ENCODE peak calls at places on chromosomes 4 and X, in five cellular contexts. X, W, T, G and K are unnamed samples.

GRCh38 chr4:141158219-141158618 is 24.9 kb upstream of the RNF150 start:
- DNase-seq in X (peak), W (no peak), T (no peak), G (peak), K (peak)

GRCh38 chrX:132037479-132037993 is 14.4 kb downstream of the STK26 start:
- DNase-seq in X (no peak), W (no peak), T (no peak), G (no peak), K (no peak)

GRCh38 chr4:142194905-142195304 is 558.5 kb downstream of the IL15 start:
- DNase-seq in X (peak), W (no peak), T (no peak), G (peak), K (peak)

GRCh38 chrX:106278951-106279350 is 110.8 kb downstream of the PWWP3B start:
- DNase-seq in X (peak), W (no peak), T (no peak), G (peak), K (no peak)

GRCh38 chr4:13980317-13980716 is 352.8 kb upstream of the BOD1L1 start:
- DNase-seq in X (peak), W (no peak), T (no peak), G (peak), K (peak)

GRCh38 chr4:108375434-108375833 is 206.7 kb upstream of the LEF1 start:
- DNase-seq in X (no peak), W (no peak), T (no peak), G (no peak), K (no peak)

GRCh38 chrX:149060921-149061320 is 444.2 kb downstream of the IDS start:
- DNase-seq in X (peak), W (no peak), T (no peak), G (peak), K (no peak)

GRCh38 chr4:177052211-177052725 is 257.4 kb upstream of the NEIL3 start:
- DNase-seq in X (no peak), W (no peak), T (no peak), G (no peak), K (no peak)

GRCh38 chrX:71809886-71810285 is 46.7 kb downstream of the CXorf49B start:
- DNase-seq in X (peak), W (no peak), T (no peak), G (no peak), K (no peak)

GRCh38 chr4:18676136-18676922 is 654.8 kb upstream of the LCORL start:
- DNase-seq in X (peak), W (no peak), T (no peak), G (no peak), K (no peak)

GRCh38 chr4:59553739-59554126 is 1646.4 kb upstream of the ADGRL3 start:
- DNase-seq in X (peak), W (no peak), T (no peak), G (peak), K (no peak)

GRCh38 chr4:41142946-41143720 is 71.2 kb downstream of the APBB2 start:
- DNase-seq in X (peak), W (peak), T (no peak), G (peak), K (peak)

GRCh38 chr4:82839624-82840023 is 41.0 kb upstream of the SCD5 start:
- DNase-seq in X (peak), W (no peak), T (no peak), G (no peak), K (peak)

GRCh38 chrX:155094468-155095061 is 23.3 kb downstream of the BRCC3 start:
- DNase-seq in X (peak), W (no peak), T (no peak), G (peak), K (peak)

GRCh38 chr4:119315036-119315435 is 6.9 kb downstream of the FABP2 start:
- DNase-seq in X (no peak), W (no peak), T (no peak), G (no peak), K (peak)

GRCh38 chr4:10108818-10109783 is 7.5 kb downstream of the WDR1 start:
- DNase-seq in X (peak), W (no peak), T (no peak), G (no peak), K (peak)

GRCh38 chrX:153598541-153599191 is at the start of gene CCNQ:
- DNase-seq in X (peak), W (no peak), T (peak), G (peak), K (peak)

GRCh38 chr4:125762537-125762936 is 447.8 kb downstream of the FAT4 start:
- DNase-seq in X (no peak), W (no peak), T (no peak), G (no peak), K (no peak)

GRCh38 chr4:5969777-5970176 is 48.5 kb downstream of the C4orf50 start:
- DNase-seq in X (no peak), W (no peak), T (no peak), G (no peak), K (no peak)

GRCh38 chr4:174358823-174359222 is 75.1 kb downstream of the CEP44 start:
- DNase-seq in X (peak), W (no peak), T (no peak), G (peak), K (peak)

GRCh38 chrX:13716455-13716854 is 18.0 kb downstream of the TRAPPC2 start:
- DNase-seq in X (no peak), W (no peak), T (no peak), G (no peak), K (no peak)

GRCh38 chr4:151409470-151410313 is 716 bp downstream of the FHIP1A start:
- DNase-seq in X (no peak), W (no peak), T (peak), G (peak), K (no peak)

GRCh38 chr4:22235798-22236197 is 280.1 kb downstream of the ADGRA3 start:
- DNase-seq in X (no peak), W (peak), T (no peak), G (no peak), K (no peak)

GRCh38 chrX:68462653-68463052 is 29.4 kb upstream of the OPHN1 start:
- DNase-seq in X (peak), W (no peak), T (no peak), G (peak), K (peak)

GRCh38 chr4:168710353-168710946 is 213.6 kb downstream of the PALLD start:
- DNase-seq in X (peak), W (no peak), T (no peak), G (peak), K (peak)

GRCh38 chrX:12977761-12978204 is 2.9 kb downstream of the TMSB4X start:
- DNase-seq in X (no peak), W (no peak), T (no peak), G (no peak), K (no peak)

GRCh38 chr4:18020671-18021469 is 685 bp downstream of the LCORL start:
- DNase-seq in X (peak), W (peak), T (peak), G (peak), K (peak)

DNA sequence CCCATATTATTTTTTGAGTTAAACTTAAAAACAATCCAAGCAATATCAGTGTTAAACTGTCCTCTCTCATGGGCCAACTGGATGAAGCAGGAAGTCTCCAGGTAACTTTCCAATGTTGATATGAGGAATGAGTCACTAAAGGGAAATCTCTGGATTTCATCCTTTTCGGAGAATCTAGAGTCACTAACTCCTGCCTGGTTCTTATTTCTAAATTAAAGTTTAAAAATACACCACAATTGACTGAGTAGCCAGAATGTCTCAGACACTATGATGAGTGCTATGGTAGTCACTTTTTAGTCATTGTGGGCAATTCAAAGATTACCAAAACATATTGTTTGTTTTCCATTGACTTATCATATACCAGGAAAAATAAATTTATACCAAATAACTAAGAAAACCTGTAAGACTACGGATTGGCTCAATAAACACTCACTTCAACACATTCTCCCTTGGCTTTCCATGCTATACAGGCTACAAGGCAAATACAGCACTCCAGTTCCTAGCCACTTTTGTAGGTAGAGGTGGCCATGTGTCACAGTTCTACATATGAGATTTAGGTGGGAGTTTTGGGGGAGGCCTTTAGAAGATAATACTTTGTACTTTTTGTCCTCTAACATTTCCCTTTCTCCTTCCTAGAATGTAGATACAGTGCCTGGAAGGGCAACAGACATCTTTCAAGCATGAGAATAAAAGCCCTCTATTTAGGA is 8.6 kb downstream of the SLC9B2 start:
- DNase-seq in X (peak), W (no peak), T (no peak), G (no peak), K (peak)
- TF ChIP-seq CTCF in X (no peak), W (no peak), T (no peak), G (no peak), K (no peak)

DNA sequence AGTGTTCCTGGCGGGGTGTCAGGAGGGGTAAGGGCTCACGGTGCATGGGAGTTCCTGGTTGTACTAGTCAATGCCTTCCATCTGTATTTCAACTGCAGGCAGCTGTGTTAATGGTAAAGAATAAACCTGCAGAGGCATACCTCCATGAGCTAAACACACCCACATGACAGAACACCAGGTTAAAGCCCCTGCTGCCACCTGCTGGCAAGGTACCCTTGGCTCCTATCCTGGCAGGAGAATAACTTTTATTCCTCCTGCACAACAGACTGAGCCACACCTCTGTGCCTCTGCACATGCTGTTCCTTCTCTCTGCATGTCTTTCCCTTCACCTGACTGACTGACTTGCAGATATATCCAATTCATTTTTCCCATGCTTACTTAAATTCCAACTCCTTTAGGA is 11.1 kb downstream of the ITIH6 start:
- DNase-seq in X (no peak), W (no peak), T (no peak), G (no peak), K (no peak)
- TF ChIP-seq CTCF in X (no peak), W (no peak), T (no peak), G (no peak), K (no peak)

DNA sequence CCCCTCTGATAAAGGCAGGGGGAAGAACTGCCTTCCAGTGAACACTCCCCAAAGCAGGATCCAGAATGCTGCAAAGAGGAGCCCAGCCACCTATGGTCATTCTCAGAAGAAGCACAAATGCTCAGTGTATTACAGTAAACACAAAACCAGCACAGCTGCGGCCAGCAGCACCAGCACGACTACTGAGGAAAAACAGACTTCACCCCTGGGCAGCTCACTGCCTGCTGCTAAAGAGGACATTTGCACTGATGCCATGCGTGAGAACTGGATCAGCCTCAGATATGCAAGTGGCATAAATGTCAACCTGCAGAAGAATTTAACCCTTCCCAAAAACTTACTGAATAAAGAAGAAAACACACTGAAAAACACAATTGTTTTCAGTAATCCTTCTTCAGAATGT is 80.2 kb upstream of the TLR2 start:
- DNase-seq in X (no peak), W (no peak), T (no peak), G (no peak), K (no peak)
- TF ChIP-seq CTCF in X (no peak), W (no peak), T (no peak), G (no peak), K (no peak)

GRCh38 chrX:40169193-40170086 is 71.7 kb upstream of the BCOR start:
- DNase-seq in X (peak), W (peak), T (peak), G (peak), K (peak)
- TF ChIP-seq CTCF in X (no peak), W (peak), T (peak), G (peak), K (peak)

GRCh38 chr4:132227349-132228165 is 921.5 kb upstream of the PCDH10 start:
- DNase-seq in X (peak), W (no peak), T (peak), G (peak), K (peak)
- TF ChIP-seq CTCF in X (peak), W (no peak), T (peak), G (peak), K (peak)

GRCh38 chr4:8021796-8022195 is 82.1 kb upstream of the AFAP1 start:
- DNase-seq in X (no peak), W (no peak), T (no peak), G (no peak), K (no peak)
- TF ChIP-seq CTCF in X (no peak), W (no peak), T (no peak), G (no peak), K (peak)

GRCh38 chr4:53704329-53704728 is 113.0 kb upstream of the LNX1 start:
- DNase-seq in X (no peak), W (no peak), T (no peak), G (no peak), K (no peak)

GRCh38 chr4:53703267-53703655 is 112.0 kb upstream of the LNX1 start:
- DNase-seq in X (no peak), W (no peak), T (no peak), G (no peak), K (no peak)

GRCh38 chr4:53705972-53706371 is 114.7 kb upstream of the LNX1 start:
- DNase-seq in X (no peak), W (no peak), T (no peak), G (no peak), K (no peak)

GRCh38 chr4:53705151-53705764 is 114.0 kb upstream of the LNX1 start:
- DNase-seq in X (no peak), W (no peak), T (no peak), G (no peak), K (no peak)

DNA sequence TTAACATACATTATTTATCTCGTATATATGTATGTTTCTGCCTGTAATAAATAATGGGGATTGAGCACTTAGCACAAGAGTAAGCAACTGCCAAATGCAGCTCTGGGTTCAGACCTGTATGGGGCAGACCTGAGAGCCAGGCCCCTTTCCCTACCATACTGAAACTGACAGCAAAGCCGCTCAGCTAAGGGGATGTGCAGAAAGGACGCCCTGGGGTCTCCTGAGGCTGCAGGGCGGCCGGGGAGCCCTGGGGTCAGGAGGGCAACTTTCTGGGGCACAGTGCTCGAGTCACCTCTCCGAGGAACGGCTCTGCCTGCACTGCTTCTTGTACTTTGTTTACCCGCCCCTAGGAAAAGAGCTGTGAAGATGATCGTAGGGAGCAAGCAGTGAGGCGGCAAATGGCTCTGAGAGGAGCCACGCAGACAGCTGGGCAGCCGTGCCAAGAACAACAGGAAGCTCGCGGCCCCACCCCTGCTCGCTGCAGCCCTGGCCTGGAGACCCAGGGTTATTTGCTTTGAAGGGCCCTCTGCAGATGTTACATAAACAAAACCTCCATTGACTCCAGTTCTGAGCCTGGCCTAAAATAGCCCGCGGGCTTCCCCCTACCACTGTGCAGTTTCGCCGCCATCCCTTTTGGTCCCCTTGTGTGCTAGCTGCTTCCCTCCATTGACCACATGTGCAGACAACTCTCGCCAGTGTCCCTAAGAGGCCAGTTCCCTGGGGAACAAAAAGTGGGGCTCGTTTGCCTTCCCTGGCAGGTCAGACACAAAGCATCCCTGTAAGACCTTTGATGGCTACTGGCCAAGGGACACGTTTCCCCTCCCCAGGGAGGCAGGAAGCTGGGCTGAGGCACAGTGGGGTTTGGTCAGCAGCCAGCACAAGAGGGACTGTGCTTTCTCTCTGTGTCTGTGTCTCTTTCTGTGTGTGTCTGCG is 111.3 kb upstream of the LNX1 start:
- DNase-seq in X (peak), W (peak), T (peak), G (peak), K (peak)
- TF ChIP-seq CTCF in X (no peak), W (no peak), T (no peak), G (peak), K (peak)

DNA sequence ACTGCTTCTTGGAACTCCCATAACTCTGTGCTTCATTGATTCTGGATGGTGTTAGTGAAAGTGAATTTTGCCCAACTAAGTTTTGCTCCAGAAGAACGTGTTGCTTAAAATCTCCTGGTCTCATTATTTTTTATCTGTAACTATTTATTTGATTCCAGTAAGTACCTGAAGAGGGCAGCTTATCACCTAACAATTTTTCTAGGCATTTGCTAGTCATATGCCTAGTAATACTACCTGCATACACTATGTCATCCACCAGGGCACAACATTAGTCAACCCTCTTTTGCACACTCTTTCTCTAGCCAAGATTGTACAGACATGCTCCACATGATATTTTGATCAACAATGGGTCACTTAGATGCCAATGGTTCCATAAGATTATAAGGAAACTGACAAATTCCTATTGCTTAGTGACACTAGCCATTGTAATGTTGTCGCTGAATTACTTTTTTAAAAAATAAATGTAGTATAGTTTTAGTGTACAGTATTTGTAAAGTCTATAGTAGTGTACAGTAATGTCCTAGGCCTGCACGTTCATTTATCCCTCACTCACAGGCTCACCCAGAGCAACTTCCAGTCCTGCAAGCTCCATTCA is 499.9 kb upstream of the AADAT start:
- DNase-seq in X (peak), W (no peak), T (no peak), G (peak), K (no peak)
- TF ChIP-seq CTCF in X (no peak), W (no peak), T (peak), G (peak), K (no peak)